ENCODE peak calls at places on chromosomes 12 and 14, in four cellular contexts. M, U, Z and L are unnamed samples.
A peak's percentile ranks its signal among the peaks of the same experiment; 100 is the strongest.

GRCh38 chr12:106583578-106584103 is 837 bp downstream of the RFX4 start:
- DNase-seq in M (peak; percentile 27), U (no peak), Z (no peak), L (peak; percentile 22)

GRCh38 chr14:92564361-92565039 is 50.9 kb downstream of the RIN3 start:
- DNase-seq in M (no peak), U (no peak), Z (no peak), L (no peak)

GRCh38 chr14:94671870-94672444 is 59.8 kb downstream of the SERPINA3 start:
- DNase-seq in M (no peak), U (no peak), Z (no peak), L (no peak)

GRCh38 chr12:28209782-28210181 is 19.5 kb downstream of the CCDC91 start:
- DNase-seq in M (no peak), U (no peak), Z (no peak), L (no peak)

GRCh38 chr12:72268386-72268785 is 3.8 kb upstream of the TRHDE start:
- DNase-seq in M (no peak), U (no peak), Z (no peak), L (no peak)

GRCh38 chr12:53056901-53057300 is 7.0 kb downstream of the TNS2 start:
- DNase-seq in M (no peak), U (no peak), Z (no peak), L (no peak)

GRCh38 chr14:98010791-98011190 is 1213.6 kb downstream of the VRK1 start:
- DNase-seq in M (no peak), U (no peak), Z (no peak), L (no peak)

GRCh38 chr14:104528496-104528895 is 51.1 kb upstream of the C14orf180 start:
- DNase-seq in M (no peak), U (no peak), Z (no peak), L (no peak)

GRCh38 chr14:106417224-106418049 is 891.1 kb downstream of the TMEM121 start:
- DNase-seq in M (no peak), U (peak; percentile 71), Z (no peak), L (peak; percentile 92)